ENCODE peak calls at places on chromosomes 16 and 17, in five cellular contexts. G is iris pigment epithelial cell; K is effector memory CD4-positive, alpha-beta T cell; W is CD8-positive, alpha-beta T cell; C is ureter. U is an unnamed sample.

GRCh38 chr17:58381124-58381838 is 29.3 kb upstream of the SUPT4H1 start:
- DNase-seq in C (no peak), K (no peak), W (no peak), G (no peak), U (no peak)

GRCh38 chr16:49672753-49673152 is 183.2 kb downstream of the ZNF423 start:
- DNase-seq in G (no peak), W (no peak), C (no peak), K (no peak), U (no peak)

GRCh38 chr16:49464877-49465504 is 91.4 kb downstream of the C16orf78 start:
- DNase-seq in G (no peak), C (peak; percentile 39), K (no peak), W (peak; percentile 21), U (peak; percentile 66)

GRCh38 chr17:78148286-78149016 is 2.3 kb downstream of the C17orf99 start:
- DNase-seq in K (no peak), C (no peak), W (no peak), G (no peak), U (no peak)

GRCh38 chr17:37614391-37614790 is 5.2 kb upstream of the SYNRG start:
- DNase-seq in K (no peak), C (no peak), G (peak; percentile 86), W (no peak), U (no peak)

GRCh38 chr16:29992371-29992967 is 2.9 kb downstream of the HIRIP3 start:
- DNase-seq in W (no peak), K (no peak), G (peak; percentile 79), C (no peak), U (no peak)

GRCh38 chr16:84497418-84497817 is 7.0 kb downstream of the MEAK7 start:
- DNase-seq in W (no peak), G (no peak), K (no peak), C (no peak), U (no peak)

GRCh38 chr17:64254755-64255154 is 8.3 kb downstream of the TEX2 start:
- DNase-seq in C (no peak), G (no peak), K (no peak), W (no peak), U (no peak)

GRCh38 chr17:17784599-17785264 is 52.1 kb downstream of the SREBF1 start:
- DNase-seq in C (no peak), W (peak; percentile 56), K (no peak), G (peak; percentile 41), U (no peak)

GRCh38 chr17:2384439-2385127 is 16.3 kb downstream of the MNT start:
- DNase-seq in C (no peak), W (no peak), K (no peak), G (no peak), U (no peak)

GRCh38 chr16:82187829-82188228 is 17.8 kb upstream of the MPHOSPH6 start:
- DNase-seq in W (no peak), C (no peak), K (no peak), G (no peak), U (no peak)

GRCh38 chr16:66923866-66924265 is 1.5 kb downstream of the RRAD start:
- DNase-seq in W (no peak), G (no peak), C (no peak), K (no peak), U (no peak)

GRCh38 chr17:51860934-51861561 is 297.5 kb downstream of the CA10 start:
- DNase-seq in C (no peak), G (peak; percentile 1), W (no peak), K (no peak), U (no peak)

GRCh38 chr16:89314357-89314756 is 96.9 kb downstream of the ZNF778 start:
- DNase-seq in C (no peak), G (no peak), W (peak; percentile 67), K (peak; percentile 59), U (no peak)

GRCh38 chr17:46178550-46179198 is 14.6 kb downstream of the KANSL1 start:
- DNase-seq in C (no peak), K (no peak), W (no peak), G (peak; percentile 78), U (no peak)

GRCh38 chr16:14095883-14096551 is 24.9 kb downstream of the MRTFB start:
- DNase-seq in W (no peak), C (no peak), G (peak; percentile 55), K (no peak), U (no peak)

GRCh38 chr17:83083368-83084201 is 4.2 kb downstream of the METRNL start:
- DNase-seq in C (no peak), W (peak; percentile 81), K (peak; percentile 55), G (peak; percentile 96), U (no peak)

GRCh38 chr17:80513892-80514291 is 30.7 kb upstream of the RPTOR start:
- DNase-seq in W (no peak), C (no peak), K (no peak), G (peak; percentile 75), U (no peak)

GRCh38 chr16:2584742-2585650 is 47.2 kb downstream of the PDPK1 start:
- DNase-seq in C (no peak), W (no peak), G (peak; percentile 34), K (no peak), U (no peak)

GRCh38 chr17:1649116-1649843 is 386 bp downstream of the RILP start:
- DNase-seq in C (peak; percentile 87), K (peak; percentile 74), G (peak; percentile 90), W (peak; percentile 76), U (peak; percentile 86)

GRCh38 chr17:44847581-44847980 is at the start of gene HIGD1B:
- DNase-seq in W (no peak), G (no peak), K (no peak), C (no peak), U (no peak)

GRCh38 chr17:42402121-42402516 is 13.9 kb upstream of the STAT3 start:
- DNase-seq in K (no peak), W (no peak), C (no peak), G (no peak), U (no peak)

GRCh38 chr17:75589919-75590303 is 2.3 kb downstream of the MYO15B start:
- DNase-seq in K (no peak), G (no peak), C (no peak), W (no peak), U (no peak)

GRCh38 chr17:6701719-6702118 is 11.4 kb downstream of the SLC13A5 start:
- DNase-seq in C (no peak), W (peak; percentile 34), G (peak; percentile 21), K (no peak), U (no peak)

GRCh38 chr17:78323821-78324390 is 36.0 kb downstream of the SOCS3 start:
- DNase-seq in K (no peak), W (no peak), G (no peak), C (no peak), U (no peak)

GRCh38 chr17:14318109-14318905 is 17.4 kb downstream of the HS3ST3B1 start:
- DNase-seq in G (no peak), C (no peak), W (no peak), K (no peak), U (no peak)

GRCh38 chr16:89149386-89149785 is 22.2 kb upstream of the CDH15 start:
- DNase-seq in K (no peak), G (no peak), C (no peak), W (no peak), U (no peak)

GRCh38 chr17:74467221-74467951 is 952 bp downstream of the CD300A start:
- DNase-seq in K (no peak), W (no peak), C (no peak), G (no peak), U (no peak)

GRCh38 chr16:74480150-74481029 is 59.1 kb upstream of the CLEC18B start:
- DNase-seq in W (no peak), G (peak; percentile 62), C (no peak), K (no peak), U (no peak)

GRCh38 chr17:75783069-75783783 is 1.4 kb upstream of the UNK start:
- DNase-seq in G (peak; percentile 75), K (no peak), C (no peak), W (no peak), U (no peak)

GRCh38 chr17:80771612-80772005 is 220.0 kb upstream of the CHMP6 start:
- DNase-seq in K (no peak), C (no peak), G (no peak), W (no peak), U (no peak)